ENCODE peak calls at places on chromosome 7, in five cellular contexts. X is foreskin fibroblast, Z is GM13977, I is 8988T, J is G401. V is an unnamed sample.

GRCh38 chr7:47405921-47406765 is 175.8 kb downstream of the TNS3 start:
- DNase-seq in X (peak), Z (no peak), I (no peak), J (peak), V (no peak)

GRCh38 chr7:123367508-123368122 is 166.8 kb downstream of the IQUB start:
- DNase-seq in X (no peak), Z (peak), I (peak), J (no peak), V (no peak)

GRCh38 chr7:47227762-47228177 is 354.1 kb downstream of the TNS3 start:
- DNase-seq in X (peak), Z (peak), I (no peak), J (no peak), V (no peak)

GRCh38 chr7:101936612-101937231 is 119.3 kb downstream of the CUX1 start:
- DNase-seq in X (peak), Z (no peak), I (no peak), J (peak), V (no peak)

GRCh38 chr7:14734839-14735321 is 167.7 kb downstream of the DGKB start:
- DNase-seq in X (no peak), Z (no peak), I (no peak), J (no peak), V (no peak)

GRCh38 chr7:113122657-113123252 is 4.4 kb upstream of the SMIM30 start:
- DNase-seq in X (no peak), Z (no peak), I (no peak), J (no peak), V (no peak)

GRCh38 chr7:97421307-97421905 is 303.9 kb downstream of the SDHAF3 start:
- DNase-seq in X (no peak), Z (no peak), I (no peak), J (no peak), V (no peak)

GRCh38 chr7:32639122-32639521 is 143.8 kb downstream of the AVL9 start:
- DNase-seq in X (no peak), Z (no peak), I (no peak), J (no peak), V (no peak)

GRCh38 chr7:22586101-22586805 is 86.3 kb upstream of the STEAP1B start:
- DNase-seq in X (no peak), Z (no peak), I (no peak), J (no peak), V (no peak)

GRCh38 chr7:101691822-101692384 is 62.8 kb upstream of the MYL10 start:
- DNase-seq in X (no peak), Z (no peak), I (no peak), J (no peak), V (no peak)

GRCh38 chr7:24619978-24620377 is 46.7 kb downstream of the PALS2 start:
- DNase-seq in X (no peak), Z (no peak), I (no peak), J (no peak), V (no peak)

GRCh38 chr7:106423111-106423510 is 138.3 kb upstream of the NAMPT start:
- DNase-seq in X (no peak), Z (no peak), I (no peak), J (no peak), V (no peak)

GRCh38 chr7:78151229-78151628 is 352.7 kb downstream of the PHTF2 start:
- DNase-seq in X (peak), Z (no peak), I (no peak), J (no peak), V (no peak)

GRCh38 chr7:117808910-117809705 is 64.1 kb downstream of the CTTNBP2 start:
- DNase-seq in X (peak), Z (no peak), I (no peak), J (peak), V (no peak)

GRCh38 chr7:33671521-33672262 is 233.6 kb upstream of the BMPER start:
- DNase-seq in X (no peak), Z (no peak), I (no peak), J (no peak), V (no peak)

GRCh38 chr7:38335490-38336135 is 62.2 kb upstream of the TARP start:
- DNase-seq in X (peak), Z (peak), I (peak), J (peak), V (peak)

GRCh38 chr7:762891-763290 is 35.8 kb upstream of the PRKAR1B start:
- DNase-seq in X (no peak), Z (no peak), I (no peak), J (no peak), V (no peak)

GRCh38 chr7:87370660-87371180 is 25.3 kb downstream of the CROT start:
- DNase-seq in X (peak), Z (no peak), I (no peak), J (no peak), V (no peak)

GRCh38 chr7:101162551-101163280 is 2.7 kb downstream of the VGF start:
- DNase-seq in X (peak), Z (no peak), I (no peak), J (peak), V (no peak)

GRCh38 chr7:157609516-157609915 is 272.7 kb downstream of the DNAJB6 start:
- DNase-seq in X (no peak), Z (no peak), I (no peak), J (peak), V (no peak)

GRCh38 chr7:140899883-140900282 is 24.8 kb downstream of the BRAF start:
- DNase-seq in X (peak), Z (no peak), I (no peak), J (peak), V (no peak)

GRCh38 chr7:70568674-70569334 is 563.1 kb upstream of the GALNT17 start:
- DNase-seq in X (no peak), Z (no peak), I (no peak), J (peak), V (no peak)

GRCh38 chr7:42621543-42622219 is 290.2 kb downstream of the C7orf25 start:
- DNase-seq in X (no peak), Z (no peak), I (no peak), J (no peak), V (no peak)

GRCh38 chr7:28125381-28126046 is 55.1 kb downstream of the JAZF1 start:
- DNase-seq in X (peak), Z (no peak), I (no peak), J (no peak), V (no peak)

GRCh38 chr7:106978425-106979386 is 65.8 kb upstream of the PRKAR2B start:
- DNase-seq in X (no peak), Z (no peak), I (no peak), J (no peak), V (no peak)